ENCODE peak calls at places on chromosomes 16 and 17, in nine cellular contexts. S is psoas muscle, W is colonic mucosa, V is cardiac muscle cell, D is astrocyte, K is ovary, Q is body of pancreas, E is stomach, Y is OCI-LY7. P is an unnamed sample.

GRCh38 chr17:19417611-19418010 is 6.6 kb downstream of the RNF112 start:
- DNase-seq in Y (no peak), K (no peak), S (no peak), Q (no peak), V (no peak), E (no peak), D (no peak), W (peak; percentile 15), P (no peak)

GRCh38 chr17:34177642-34178041 is 77.4 kb upstream of the CCL2 start:
- DNase-seq in S (no peak), Y (no peak), D (peak; percentile 85), E (no peak), Q (no peak), K (no peak), V (no peak), W (no peak), P (no peak)

GRCh38 chr16:83994087-83994486 is 26.0 kb downstream of the NECAB2 start:
- DNase-seq in E (no peak), K (no peak), S (no peak), V (no peak), D (peak; percentile 84), W (no peak), Q (no peak), Y (no peak), P (no peak)

GRCh38 chr16:82070656-82071369 is 35.8 kb downstream of the HSD17B2 start:
- DNase-seq in W (no peak), S (no peak), Q (no peak), D (peak; percentile 85), V (no peak), Y (no peak), E (no peak), K (no peak), P (no peak)

GRCh38 chr16:825298-826061 is 24.9 kb upstream of the GNG13 start:
- DNase-seq in S (peak; percentile 46), K (peak; percentile 89), W (no peak), Y (no peak), Q (no peak), V (no peak), D (no peak), E (no peak), P (peak; percentile 71)

GRCh38 chr17:45895969-45896793 is 1.8 kb downstream of the MAPT start:
- DNase-seq in Q (no peak), Y (no peak), W (no peak), D (no peak), V (no peak), K (no peak), S (peak; percentile 35), E (no peak), P (no peak)

GRCh38 chr16:30523768-30524574 is 2.4 kb downstream of the ZNF768 start:
- DNase-seq in D (no peak), S (peak; percentile 40), K (peak; percentile 51), Q (peak; percentile 21), E (no peak), W (no peak), Y (no peak), V (no peak), P (no peak)

GRCh38 chr17:10384175-10384574 is 11.4 kb upstream of the MYH13 start:
- DNase-seq in V (peak; percentile 34), K (no peak), W (no peak), E (no peak), D (no peak), Q (no peak), Y (no peak), S (no peak), P (no peak)

GRCh38 chr16:82093901-82094300 is 58.8 kb downstream of the HSD17B2 start:
- DNase-seq in K (no peak), W (no peak), Y (no peak), D (peak; percentile 51), E (no peak), V (no peak), Q (no peak), S (no peak), P (no peak)

GRCh38 chr16:73058221-73058615 is 10.3 kb upstream of the ZFHX3 start:
- DNase-seq in Y (peak; percentile 72), V (peak; percentile 59), W (no peak), K (peak; percentile 55), Q (peak; percentile 59), D (no peak), E (peak; percentile 62), S (peak; percentile 63), P (no peak)

GRCh38 chr17:1592751-1593629 is 30.4 kb upstream of the PITPNA start:
- DNase-seq in Q (no peak), E (no peak), V (no peak), Y (peak; percentile 94), S (no peak), W (peak; percentile 90), D (no peak), K (no peak), P (no peak)

GRCh38 chr17:19253112-19253511 is 15.9 kb downstream of the EPN2 start:
- DNase-seq in S (no peak), Q (no peak), E (no peak), V (no peak), D (no peak), K (no peak), W (no peak), Y (no peak), P (no peak)

GRCh38 chr17:29133146-29133713 is 47.0 kb downstream of the MYO18A start:
- DNase-seq in K (no peak), Y (no peak), E (no peak), D (peak; percentile 79), V (peak; percentile 29), Q (no peak), W (no peak), S (peak; percentile 79), P (no peak)

GRCh38 chr16:89615596-89616090 is 2.2 kb downstream of the DPEP1 start:
- DNase-seq in W (peak; percentile 34), Q (peak; percentile 38), Y (no peak), S (no peak), V (peak; percentile 36), K (no peak), D (no peak), E (peak; percentile 47), P (no peak)

GRCh38 chr17:58339775-58340622 is 11.4 kb upstream of the TSPOAP1 start:
- DNase-seq in W (no peak), Q (no peak), Y (peak; percentile 42), E (no peak), V (no peak), K (no peak), D (no peak), S (no peak), P (no peak)

GRCh38 chr17:58344047-58344790 is 7.8 kb downstream of the SUPT4H1 start:
- DNase-seq in V (no peak), D (no peak), Q (no peak), K (no peak), Y (peak; percentile 95), W (no peak), S (no peak), E (peak; percentile 53), P (no peak)

GRCh38 chr17:58343131-58343530 is 8.9 kb downstream of the SUPT4H1 start:
- DNase-seq in Y (no peak), W (no peak), S (no peak), Q (no peak), D (no peak), V (no peak), E (no peak), K (no peak), P (no peak)

GRCh38 chr17:58340623-58340876 is 11.5 kb downstream of the SUPT4H1 start:
- DNase-seq in Y (no peak), W (no peak), K (no peak), E (no peak), V (no peak), S (no peak), D (no peak), Q (no peak), P (no peak)

DNA sequence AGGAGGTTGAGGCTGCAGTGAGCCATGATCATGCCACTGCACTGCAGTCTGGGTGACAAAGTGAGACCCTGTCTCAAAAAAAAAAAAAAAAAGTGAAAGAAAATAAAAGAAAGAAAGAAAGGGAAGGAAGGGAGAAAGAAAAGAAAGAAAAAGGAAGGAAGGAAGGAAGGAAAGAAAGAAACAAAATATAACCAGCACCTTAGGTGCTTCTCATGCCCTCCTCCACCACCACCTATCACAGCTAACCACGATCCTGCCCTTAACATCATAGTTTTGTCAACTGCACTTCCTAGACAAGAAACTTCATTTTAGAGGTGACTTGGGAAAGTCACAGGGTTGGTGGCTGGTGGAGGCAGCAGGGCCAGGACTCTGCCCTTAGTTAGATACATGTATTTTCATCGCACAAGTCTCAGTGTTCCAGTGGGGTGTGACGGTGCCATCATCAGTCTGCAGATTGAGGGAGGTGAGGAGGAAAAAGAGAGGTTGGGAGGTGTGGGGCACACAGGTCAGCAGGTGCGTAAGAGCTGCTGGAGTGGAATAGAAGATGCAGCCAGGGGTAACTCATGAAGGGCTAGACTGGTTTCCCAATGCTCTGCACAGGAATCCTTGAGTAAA is 10.0 kb downstream of the SUPT4H1 start:
- DNase-seq in D (no peak), E (no peak), Q (no peak), V (no peak), Y (peak; percentile 37), S (no peak), K (no peak), W (no peak), P (no peak)
- H3K27ac ChIP-seq in D (no peak overlapping the region), E (peak overlapping the region; percentile 2), Q (no peak overlapping the region), V (no peak overlapping the region), Y (peak overlapping the region; percentile 99), S (no peak overlapping the region), K (no peak overlapping the region), W (peak overlapping the region; percentile 44), P (no peak overlapping the region)

DNA sequence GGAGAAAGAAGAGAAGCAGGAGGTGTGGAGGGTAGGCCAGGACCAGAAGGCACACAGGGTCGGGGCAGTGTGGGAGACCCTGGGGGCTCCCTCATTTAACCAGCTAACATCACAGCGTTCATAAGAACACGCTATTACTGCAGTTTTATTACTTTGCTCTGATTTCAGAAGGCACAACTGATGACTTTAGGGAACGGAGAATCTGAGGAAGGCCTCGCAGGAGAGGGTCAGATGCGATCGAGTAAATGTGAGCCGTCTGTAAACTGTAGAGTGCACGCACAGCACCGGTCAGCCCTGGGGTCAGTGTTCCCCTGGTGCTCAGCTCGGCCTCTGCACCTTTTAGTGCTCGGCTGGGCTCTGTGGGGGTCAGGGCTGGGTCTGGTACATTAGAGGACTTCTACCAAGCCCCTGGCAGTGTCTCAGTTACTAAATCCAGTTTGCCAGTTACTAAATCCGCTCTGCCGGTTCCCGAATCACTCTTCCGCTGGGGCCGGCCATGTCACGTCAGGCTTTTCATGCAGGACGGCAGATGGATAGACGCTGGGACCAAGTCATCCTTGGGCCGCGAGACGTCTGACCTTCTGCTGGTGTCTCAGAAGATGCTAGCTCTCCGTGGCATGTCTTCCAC is 325.9 kb downstream of the SEC14L1 start:
- DNase-seq in E (no peak), S (no peak), V (no peak), Q (no peak), D (no peak), K (no peak), Y (no peak), W (no peak), P (no peak)
- H3K4me1 ChIP-seq in E (peaks cover 63% of the 10 kb centered on the region), S (peaks cover 29% of the 10 kb centered on the region), V (peaks cover 60% of the 10 kb centered on the region), Q (peaks cover 41% of the 10 kb centered on the region), D (peaks cover 46% of the 10 kb centered on the region), K (peaks cover 18% of the 10 kb centered on the region), Y (peaks cover 97% of the 10 kb centered on the region), W (peaks cover 9% of the 10 kb centered on the region), P (peaks cover 52% of the 10 kb centered on the region)

GRCh38 chr17:7313028-7313889 is 1.9 kb downstream of the GPS2 start:
- DNase-seq in Q (no peak), V (no peak), E (no peak), W (no peak), D (no peak), S (no peak), Y (peak; percentile 37), K (no peak), P (no peak)
- TF ChIP-seq CTCF in Q (peak; percentile 28), V (no peak), E (no peak), W (no peak), D (peak; percentile 36), S (no peak), Y (no peak), K (no peak), P (no peak)

GRCh38 chr16:24748242-24748641 is 18.8 kb downstream of the TNRC6A start:
- DNase-seq in W (no peak), Y (no peak), Q (no peak), E (no peak), S (no peak), V (no peak), K (no peak), D (peak; percentile 95), P (peak; percentile 70)
- H3K27ac ChIP-seq in W (no peak overlapping the region), Y (no peak overlapping the region), Q (peak overlapping the region; percentile 23), E (peak overlapping the region; percentile 19), S (peak overlapping the region; percentile 86), V (peak overlapping the region; percentile 43), K (no peak overlapping the region), D (peak overlapping the region; percentile 30), P (no peak overlapping the region)